ENCODE peak calls at places on chromosomes 7 and 10, in nine cellular contexts. D is H54; F is stimulated activated CD4-positive, alpha-beta T cell treated with anti-CD3 and anti-CD28 coated beads, Interleukin-2, amount 100 ng/mL, for 24 hours; O is GM20000; W is OCI-LY7; I is GM12892; A is activated T-helper 1 cell treated with anti-CD3 and anti-CD28 coated beads, Interleukin-2, amount 50 U/mL, for 16 hours; B is nucleus accumbens; M is fibroblast of lung. N is an unnamed sample.

GRCh38 chr7:149495785-149496641 is 1.6 kb downstream of the ZNF746 start:
- DNase-seq in D (no peak), F (peak), O (no peak), W (no peak), I (no peak), A (no peak), B (peak), M (peak), N (peak)

GRCh38 chr10:91163269-91163708 is 57.2 kb upstream of the PCGF5 start:
- DNase-seq in D (peak), F (peak), O (peak), W (peak), I (no peak), A (peak), B (peak), M (peak), N (peak)

GRCh38 chr7:149467321-149467859 is 6.5 kb upstream of the ZNF777 start:
- DNase-seq in D (no peak), F (no peak), O (no peak), W (no peak), I (no peak), A (no peak), B (no peak), M (no peak), N (no peak)

GRCh38 chr7:80298201-80298600 is 163.6 kb downstream of the GNAI1 start:
- DNase-seq in D (no peak), F (no peak), O (no peak), W (no peak), I (no peak), A (no peak), B (no peak), M (peak), N (peak)

GRCh38 chr10:112338957-112339356 is 35.0 kb upstream of the ACSL5 start:
- DNase-seq in D (no peak), F (no peak), O (no peak), W (no peak), I (no peak), A (no peak), B (no peak), M (no peak), N (no peak)

GRCh38 chr10:115829501-115830215 is 443.3 kb downstream of the GFRA1 start:
- DNase-seq in D (no peak), F (no peak), O (no peak), W (no peak), I (no peak), A (no peak), B (no peak), M (peak), N (peak)

GRCh38 chr10:131072651-131073468 is 238.7 kb downstream of the TCERG1L start:
- DNase-seq in D (no peak), F (no peak), O (no peak), W (no peak), I (no peak), A (no peak), B (no peak), M (no peak), N (no peak)

GRCh38 chr7:148540041-148540738 is 50.4 kb upstream of the C7orf33 start:
- DNase-seq in D (peak), F (no peak), O (no peak), W (no peak), I (no peak), A (no peak), B (peak), M (peak), N (peak)

GRCh38 chr10:117817116-117817515 is 229.6 kb downstream of the RAB11FIP2 start:
- DNase-seq in D (no peak), F (no peak), O (no peak), W (no peak), I (no peak), A (no peak), B (no peak), M (no peak), N (no peak)

GRCh38 chr7:44867073-44867990 is 18.0 kb downstream of the PURB start:
- DNase-seq in D (peak), F (no peak), O (no peak), W (no peak), I (no peak), A (no peak), B (no peak), M (peak), N (peak)

GRCh38 chr7:111259991-111260390 is 169.1 kb downstream of the LRRN3 start:
- DNase-seq in D (no peak), F (no peak), O (no peak), W (no peak), I (no peak), A (no peak), B (no peak), M (no peak), N (no peak)

GRCh38 chr10:34031410-34031809 is 696.9 kb upstream of the NRP1 start:
- DNase-seq in D (no peak), F (no peak), O (no peak), W (no peak), I (no peak), A (no peak), B (no peak), M (peak), N (no peak)

GRCh38 chr10:69728335-69728861 is 73.3 kb upstream of the COL13A1 start:
- DNase-seq in D (peak), F (no peak), O (no peak), W (no peak), I (no peak), A (no peak), B (no peak), M (peak), N (peak)

GRCh38 chr10:52314822-52315552 is 906 bp downstream of the DKK1 start:
- DNase-seq in D (no peak), F (no peak), O (no peak), W (no peak), I (no peak), A (no peak), B (no peak), M (peak), N (no peak)

GRCh38 chr7:28813238-28813962 is 144.7 kb downstream of the TRIL start:
- DNase-seq in D (no peak), F (no peak), O (no peak), W (no peak), I (no peak), A (no peak), B (no peak), M (peak), N (no peak)

GRCh38 chr7:29748286-29749099 is 57.8 kb upstream of the WIPF3 start:
- DNase-seq in D (no peak), F (no peak), O (no peak), W (peak), I (no peak), A (no peak), B (no peak), M (peak), N (peak)

GRCh38 chr10:79460687-79461086 is 15.3 kb upstream of the ZCCHC24 start:
- DNase-seq in D (no peak), F (no peak), O (no peak), W (no peak), I (no peak), A (no peak), B (no peak), M (no peak), N (no peak)

GRCh38 chr10:11921800-11922387 is 98.7 kb downstream of the PROSER2 start:
- DNase-seq in D (no peak), F (no peak), O (no peak), W (no peak), I (no peak), A (no peak), B (no peak), M (peak), N (no peak)

GRCh38 chr7:91031757-91032156 is 232.5 kb upstream of the FZD1 start:
- DNase-seq in D (no peak), F (no peak), O (no peak), W (no peak), I (no peak), A (no peak), B (no peak), M (no peak), N (no peak)

N was measured in renal cortical epithelial cell.